ENCODE peak calls at places on chromosomes 6 and 20, in eight cellular contexts. G, P, R, B, Q, A, V and S are unnamed samples.

GRCh38 chr6:33809619-33810018 is 5.8 kb upstream of the MLN start:
- DNase-seq in G (no peak), P (no peak), R (no peak), B (no peak), Q (no peak), A (no peak), V (no peak), S (no peak)

GRCh38 chr6:21091411-21091810 is 502.1 kb upstream of the SOX4 start:
- DNase-seq in G (no peak), P (no peak), R (no peak), B (no peak), Q (no peak), A (no peak), V (no peak), S (no peak)

GRCh38 chr6:108793449-108794134 is 54.6 kb upstream of the ARMC2 start:
- DNase-seq in G (no peak), P (no peak), R (no peak), B (no peak), Q (no peak), A (no peak), V (no peak), S (no peak)

GRCh38 chr20:13243826-13244376 is 22.8 kb downstream of the ISM1 start:
- DNase-seq in G (no peak), P (no peak), R (no peak), B (no peak), Q (peak; percentile 66), A (no peak), V (no peak), S (no peak)

GRCh38 chr20:47031028-47031427 is 136.4 kb downstream of the EYA2 start:
- DNase-seq in G (no peak), P (no peak), R (no peak), B (no peak), Q (no peak), A (no peak), V (no peak), S (no peak)

GRCh38 chr6:2529217-2529719 is 221.5 kb downstream of the MYLK4 start:
- DNase-seq in G (no peak), P (no peak), R (no peak), B (no peak), Q (no peak), A (no peak), V (no peak), S (no peak)

GRCh38 chr6:149969635-149970034 is 5.9 kb downstream of the ULBP1 start:
- DNase-seq in G (no peak), P (no peak), R (no peak), B (no peak), Q (no peak), A (no peak), V (no peak), S (no peak)

GRCh38 chr20:2089447-2089846 is 12.2 kb upstream of the STK35 start:
- DNase-seq in G (no peak), P (no peak), R (no peak), B (no peak), Q (no peak), A (no peak), V (no peak), S (no peak)

GRCh38 chr20:23232679-23233308 is 117.8 kb upstream of the NXT1 start:
- DNase-seq in G (no peak), P (no peak), R (no peak), B (no peak), Q (no peak), A (no peak), V (no peak), S (no peak)

GRCh38 chr6:50087231-50087954 is 37.7 kb upstream of the DEFB112 start:
- DNase-seq in G (no peak), P (no peak), R (no peak), B (no peak), Q (peak; percentile 8), A (peak; percentile 15), V (no peak), S (no peak)

GRCh38 chr6:33201147-33201545 is 479 bp downstream of the SLC39A7 start:
- DNase-seq in G (no peak), P (no peak), R (no peak), B (no peak), Q (no peak), A (no peak), V (no peak), S (no peak)

GRCh38 chr6:2536451-2536850 is 214.3 kb downstream of the MYLK4 start:
- DNase-seq in G (no peak), P (no peak), R (no peak), B (no peak), Q (no peak), A (no peak), V (no peak), S (no peak)

GRCh38 chr20:18679020-18679419 is 91.2 kb downstream of the DTD1 start:
- DNase-seq in G (no peak), P (no peak), R (no peak), B (no peak), Q (no peak), A (no peak), V (no peak), S (no peak)

GRCh38 chr6:139369568-139370046 is 4.8 kb downstream of the CITED2 start:
- DNase-seq in G (no peak), P (no peak), R (no peak), B (no peak), Q (peak; percentile 57), A (peak; percentile 65), V (no peak), S (no peak)

GRCh38 chr6:24658573-24659511 is 7.9 kb downstream of the TDP2 start:
- DNase-seq in G (no peak), P (no peak), R (no peak), B (no peak), Q (no peak), A (no peak), V (no peak), S (no peak)

GRCh38 chr6:82775361-82775760 is 290.3 kb downstream of the UBE3D start:
- DNase-seq in G (no peak), P (no peak), R (no peak), B (no peak), Q (no peak), A (no peak), V (no peak), S (no peak)

DNA sequence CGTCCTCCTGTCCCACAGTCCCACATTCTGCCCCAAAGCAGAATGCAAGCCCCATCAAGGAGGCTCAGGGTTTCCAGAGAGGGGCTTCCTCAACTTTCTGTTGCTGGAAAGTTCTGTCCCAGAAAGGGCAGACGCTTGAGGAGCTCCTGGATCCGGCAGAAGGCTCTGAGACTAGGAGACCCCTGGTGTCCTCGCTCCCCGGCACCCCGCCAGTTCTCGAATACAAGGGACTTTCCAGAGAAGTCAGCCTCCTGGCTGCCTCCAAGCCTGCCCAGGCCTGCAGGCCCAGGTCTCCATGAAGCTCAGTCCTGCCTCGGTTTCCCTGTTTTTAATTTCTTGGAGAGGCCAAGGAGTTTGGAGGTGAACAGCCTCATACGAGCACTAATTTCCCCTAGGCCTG is 150.4 kb downstream of the CEBPB start:
- DNase-seq in G (no peak), P (no peak), R (no peak), B (no peak), Q (no peak), A (no peak), V (no peak), S (no peak)
- TF ChIP-seq CTCF in G (no peak), P (no peak), R (no peak), B (no peak), Q (no peak), A (no peak), V (no peak), S (no peak)

GRCh38 chr6:158797331-158798202 is 21.6 kb downstream of the EZR start:
- DNase-seq in G (no peak), P (no peak), R (no peak), B (peak; percentile 1), Q (no peak), A (no peak), V (no peak), S (no peak)
- H3K27ac ChIP-seq in G (peak overlapping the region; percentile 8), P (peak overlapping the region; percentile 80), R (no peak overlapping the region), B (no peak overlapping the region), Q (no peak overlapping the region), A (no peak overlapping the region), V (peak overlapping the region; percentile 3), S (peak overlapping the region; percentile 60)

GRCh38 chr6:169071394-169071793 is 182.3 kb downstream of the THBS2 start:
- DNase-seq in G (no peak), P (no peak), R (no peak), B (no peak), Q (no peak), A (no peak), V (no peak), S (no peak)

GRCh38 chr6:169069361-169069760 is 184.3 kb downstream of the THBS2 start:
- DNase-seq in G (no peak), P (no peak), R (no peak), B (no peak), Q (no peak), A (no peak), V (no peak), S (no peak)

GRCh38 chr6:169073311-169073710 is 180.3 kb downstream of the THBS2 start:
- DNase-seq in G (no peak), P (no peak), R (no peak), B (no peak), Q (no peak), A (no peak), V (no peak), S (no peak)

GRCh38 chr6:169072127-169073042 is 181.3 kb downstream of the THBS2 start:
- DNase-seq in G (no peak), P (no peak), R (no peak), B (no peak), Q (no peak), A (no peak), V (no peak), S (no peak)

GRCh38 chr6:169070506-169071176 is 183.0 kb downstream of the THBS2 start:
- DNase-seq in G (no peak), P (peak; percentile 67), R (no peak), B (no peak), Q (peak; percentile 93), A (no peak), V (peak; percentile 80), S (peak; percentile 94)
- TF ChIP-seq CTCF in G (no peak), P (no peak), R (no peak), B (no peak), Q (no peak), A (no peak), V (no peak), S (peak; percentile 21)

DNA sequence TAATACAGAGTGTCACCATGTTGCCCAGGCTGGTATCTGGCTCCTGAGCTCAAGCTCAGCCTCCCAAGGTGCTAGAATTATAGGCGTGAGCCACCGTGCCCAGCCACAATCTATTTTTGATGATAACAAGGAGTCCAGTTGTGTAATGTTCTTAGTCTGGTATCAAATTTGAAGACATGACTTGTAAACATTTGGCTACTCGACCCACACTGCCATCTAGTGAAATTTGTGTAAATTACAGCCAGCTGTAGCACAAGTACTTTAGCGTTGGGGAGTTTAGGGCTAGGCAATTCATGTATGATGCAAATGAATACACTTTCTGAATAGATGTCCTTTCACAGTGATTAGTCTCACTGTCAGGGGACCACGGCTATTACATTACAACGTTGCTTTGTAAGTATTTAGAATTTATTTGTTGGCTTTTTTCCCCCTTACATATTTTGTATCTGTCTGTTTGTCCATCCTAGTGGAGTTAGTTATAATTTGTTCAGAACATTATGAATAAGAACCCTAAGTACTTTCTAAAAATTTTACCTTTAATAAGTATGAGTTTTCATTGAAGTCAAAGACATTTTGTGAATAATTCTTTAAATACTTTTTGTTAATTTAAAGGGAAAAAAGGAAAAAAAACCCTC is 139.7 kb downstream of the PRDM13 start:
- DNase-seq in G (no peak), P (no peak), R (peak; percentile 61), B (peak; percentile 21), Q (peak; percentile 50), A (peak; percentile 72), V (no peak), S (no peak)
- H3K27ac ChIP-seq in G (no peak overlapping the region), P (no peak overlapping the region), R (no peak overlapping the region), B (no peak overlapping the region), Q (no peak overlapping the region), A (no peak overlapping the region), V (no peak overlapping the region), S (no peak overlapping the region)